ENCODE peak calls at places on chromosomes 4 and X, in eight cellular contexts. One of them, this sample, is unnamed. For H3K27me3 and H3K4me1, the result is how much of the 10 kb centered on the place peaks cover.

GRCh38 chr4:3483471-3483921 is 20.4 kb downstream of the DOK7 start:
- DNase-seq in SJSA1: peak
- DNase-seq in body of pancreas: no peak
- DNase-seq in effector memory CD4-positive, alpha-beta T cell: no peak
- DNase-seq in mammary epithelial cell: no peak
- DNase-seq in CD4-positive, CD25-positive, alpha-beta regulatory T cell: no peak
- DNase-seq in Peyer's patch: no peak
- DNase-seq in Caco-2: no peak
- DNase-seq in this sample: no peak

GRCh38 chrX:72041901-72042859 is 89.5 kb downstream of the RTL5 start:
- DNase-seq in effector memory CD4-positive, alpha-beta T cell: no peak
- DNase-seq in body of pancreas: peak
- DNase-seq in Peyer's patch: no peak
- DNase-seq in SJSA1: no peak
- DNase-seq in mammary epithelial cell: no peak
- DNase-seq in CD4-positive, CD25-positive, alpha-beta regulatory T cell: no peak
- DNase-seq in Caco-2: no peak
- DNase-seq in this sample: no peak

GRCh38 chr4:145177906-145178538 is 2.4 kb downstream of the OTUD4 start:
- DNase-seq in effector memory CD4-positive, alpha-beta T cell: no peak
- DNase-seq in mammary epithelial cell: peak
- DNase-seq in Caco-2: no peak
- DNase-seq in CD4-positive, CD25-positive, alpha-beta regulatory T cell: peak
- DNase-seq in body of pancreas: peak
- DNase-seq in Peyer's patch: no peak
- DNase-seq in SJSA1: peak
- DNase-seq in this sample: no peak

GRCh38 chr4:74623041-74623440 is 171.3 kb downstream of the BTC start:
- DNase-seq in effector memory CD4-positive, alpha-beta T cell: no peak
- DNase-seq in body of pancreas: peak
- DNase-seq in Caco-2: peak
- DNase-seq in CD4-positive, CD25-positive, alpha-beta regulatory T cell: peak
- DNase-seq in mammary epithelial cell: peak
- DNase-seq in SJSA1: peak
- DNase-seq in Peyer's patch: no peak
- DNase-seq in this sample: no peak

GRCh38 chr4:42371306-42372063 is 25.8 kb upstream of the SHISA3 start:
- DNase-seq in CD4-positive, CD25-positive, alpha-beta regulatory T cell: peak
- DNase-seq in SJSA1: no peak
- DNase-seq in mammary epithelial cell: peak
- DNase-seq in Caco-2: no peak
- DNase-seq in effector memory CD4-positive, alpha-beta T cell: no peak
- DNase-seq in body of pancreas: peak
- DNase-seq in Peyer's patch: no peak
- DNase-seq in this sample: no peak

GRCh38 chr4:120829113-120829831 is 93.3 kb downstream of the PRDM5 start:
- DNase-seq in CD4-positive, CD25-positive, alpha-beta regulatory T cell: no peak
- DNase-seq in mammary epithelial cell: no peak
- DNase-seq in Caco-2: no peak
- DNase-seq in Peyer's patch: no peak
- DNase-seq in effector memory CD4-positive, alpha-beta T cell: no peak
- DNase-seq in SJSA1: no peak
- DNase-seq in body of pancreas: no peak
- DNase-seq in this sample: no peak

GRCh38 chr4:46329118-46329976 is 60.6 kb downstream of the GABRA2 start:
- DNase-seq in Caco-2: peak
- DNase-seq in mammary epithelial cell: peak
- DNase-seq in body of pancreas: peak
- DNase-seq in Peyer's patch: no peak
- DNase-seq in SJSA1: no peak
- DNase-seq in effector memory CD4-positive, alpha-beta T cell: no peak
- DNase-seq in CD4-positive, CD25-positive, alpha-beta regulatory T cell: no peak
- DNase-seq in this sample: no peak

GRCh38 chrX:153853180-153853901 is 23.0 kb upstream of the PDZD4 start:
- DNase-seq in effector memory CD4-positive, alpha-beta T cell: no peak
- DNase-seq in Peyer's patch: no peak
- DNase-seq in Caco-2: no peak
- DNase-seq in SJSA1: no peak
- DNase-seq in CD4-positive, CD25-positive, alpha-beta regulatory T cell: no peak
- DNase-seq in body of pancreas: no peak
- DNase-seq in mammary epithelial cell: no peak
- DNase-seq in this sample: no peak

GRCh38 chr4:25837107-25837506 is 25.7 kb downstream of the SEL1L3 start:
- DNase-seq in body of pancreas: no peak
- DNase-seq in SJSA1: no peak
- DNase-seq in CD4-positive, CD25-positive, alpha-beta regulatory T cell: no peak
- DNase-seq in Peyer's patch: no peak
- DNase-seq in mammary epithelial cell: no peak
- DNase-seq in effector memory CD4-positive, alpha-beta T cell: no peak
- DNase-seq in Caco-2: no peak
- DNase-seq in this sample: no peak

GRCh38 chrX:147875866-147876596 is 35.7 kb upstream of the FMR1 start:
- DNase-seq in Caco-2: no peak
- DNase-seq in Peyer's patch: no peak
- DNase-seq in mammary epithelial cell: no peak
- DNase-seq in effector memory CD4-positive, alpha-beta T cell: no peak
- DNase-seq in body of pancreas: no peak
- DNase-seq in CD4-positive, CD25-positive, alpha-beta regulatory T cell: no peak
- DNase-seq in SJSA1: no peak
- DNase-seq in this sample: no peak

GRCh38 chr4:48022192-48022799 is 5.7 kb downstream of the NIPAL1 start:
- DNase-seq in effector memory CD4-positive, alpha-beta T cell: no peak
- DNase-seq in body of pancreas: no peak
- DNase-seq in SJSA1: peak
- DNase-seq in Peyer's patch: no peak
- DNase-seq in Caco-2: no peak
- DNase-seq in CD4-positive, CD25-positive, alpha-beta regulatory T cell: no peak
- DNase-seq in mammary epithelial cell: no peak
- DNase-seq in this sample: no peak

GRCh38 chr4:168790898-168791297 is 219.2 kb downstream of the CBR4 start:
- DNase-seq in Caco-2: no peak
- DNase-seq in body of pancreas: no peak
- DNase-seq in Peyer's patch: no peak
- DNase-seq in mammary epithelial cell: no peak
- DNase-seq in CD4-positive, CD25-positive, alpha-beta regulatory T cell: no peak
- DNase-seq in SJSA1: no peak
- DNase-seq in effector memory CD4-positive, alpha-beta T cell: no peak
- DNase-seq in this sample: no peak

GRCh38 chr4:60129740-60130139 is 1070.4 kb upstream of the ADGRL3 start:
- DNase-seq in mammary epithelial cell: no peak
- DNase-seq in body of pancreas: no peak
- DNase-seq in SJSA1: no peak
- DNase-seq in effector memory CD4-positive, alpha-beta T cell: no peak
- DNase-seq in Caco-2: no peak
- DNase-seq in CD4-positive, CD25-positive, alpha-beta regulatory T cell: no peak
- DNase-seq in Peyer's patch: no peak
- DNase-seq in this sample: no peak

GRCh38 chr4:149993030-149993429 is 85.2 kb upstream of the DCLK2 start:
- DNase-seq in body of pancreas: no peak
- DNase-seq in mammary epithelial cell: peak
- DNase-seq in CD4-positive, CD25-positive, alpha-beta regulatory T cell: peak
- DNase-seq in SJSA1: no peak
- DNase-seq in Peyer's patch: no peak
- DNase-seq in effector memory CD4-positive, alpha-beta T cell: no peak
- DNase-seq in Caco-2: no peak
- DNase-seq in this sample: no peak

GRCh38 chr4:140858897-140859296 is 102.7 kb upstream of the TBC1D9 start:
- DNase-seq in body of pancreas: no peak
- DNase-seq in SJSA1: peak
- DNase-seq in Peyer's patch: no peak
- DNase-seq in effector memory CD4-positive, alpha-beta T cell: no peak
- DNase-seq in Caco-2: no peak
- DNase-seq in CD4-positive, CD25-positive, alpha-beta regulatory T cell: no peak
- DNase-seq in mammary epithelial cell: peak
- DNase-seq in this sample: no peak

GRCh38 chr4:185902654-185903053 is 90.7 kb upstream of the SORBS2 start:
- DNase-seq in effector memory CD4-positive, alpha-beta T cell: no peak
- DNase-seq in Peyer's patch: no peak
- DNase-seq in mammary epithelial cell: peak
- DNase-seq in body of pancreas: peak
- DNase-seq in Caco-2: no peak
- DNase-seq in SJSA1: no peak
- DNase-seq in CD4-positive, CD25-positive, alpha-beta regulatory T cell: no peak
- DNase-seq in this sample: no peak

GRCh38 chrX:128992107-128992971 is 531.0 kb downstream of the SMARCA1 start:
- DNase-seq in SJSA1: no peak
- DNase-seq in effector memory CD4-positive, alpha-beta T cell: no peak
- DNase-seq in Caco-2: no peak
- DNase-seq in mammary epithelial cell: no peak
- DNase-seq in body of pancreas: no peak
- DNase-seq in Peyer's patch: no peak
- DNase-seq in CD4-positive, CD25-positive, alpha-beta regulatory T cell: no peak
- DNase-seq in this sample: no peak

GRCh38 chr4:86961605-86962295 is 26.9 kb downstream of the AFF1 start:
- DNase-seq in body of pancreas: peak
- DNase-seq in Caco-2: no peak
- DNase-seq in Peyer's patch: no peak
- DNase-seq in effector memory CD4-positive, alpha-beta T cell: no peak
- DNase-seq in mammary epithelial cell: no peak
- DNase-seq in SJSA1: no peak
- DNase-seq in CD4-positive, CD25-positive, alpha-beta regulatory T cell: peak
- DNase-seq in this sample: no peak

GRCh38 chrX:104351173-104351769 is 96.5 kb upstream of the ESX1 start:
- DNase-seq in Peyer's patch: no peak
- DNase-seq in body of pancreas: no peak
- DNase-seq in effector memory CD4-positive, alpha-beta T cell: no peak
- DNase-seq in Caco-2: no peak
- DNase-seq in SJSA1: no peak
- DNase-seq in mammary epithelial cell: peak
- DNase-seq in CD4-positive, CD25-positive, alpha-beta regulatory T cell: no peak
- DNase-seq in this sample: no peak

GRCh38 chrX:9146657-9147056 is 112.7 kb upstream of the FAM9B start:
- DNase-seq in Caco-2: no peak
- DNase-seq in CD4-positive, CD25-positive, alpha-beta regulatory T cell: no peak
- DNase-seq in body of pancreas: no peak
- DNase-seq in mammary epithelial cell: no peak
- DNase-seq in SJSA1: no peak
- DNase-seq in Peyer's patch: no peak
- DNase-seq in effector memory CD4-positive, alpha-beta T cell: no peak
- DNase-seq in this sample: no peak
- H3K27me3 ChIP-seq in Caco-2: under half
- H3K27me3 ChIP-seq in CD4-positive, CD25-positive, alpha-beta regulatory T cell: under half
- H3K27me3 ChIP-seq in body of pancreas: under half
- H3K27me3 ChIP-seq in mammary epithelial cell: under half
- H3K27me3 ChIP-seq in SJSA1: under half
- H3K27me3 ChIP-seq in Peyer's patch: under half
- H3K27me3 ChIP-seq in effector memory CD4-positive, alpha-beta T cell: under half
- H3K27me3 ChIP-seq in this sample: under half

GRCh38 chr4:1241936-1242505 is 6.9 kb downstream of the CTBP1 start:
- DNase-seq in SJSA1: no peak
- DNase-seq in Caco-2: peak
- DNase-seq in effector memory CD4-positive, alpha-beta T cell: no peak
- DNase-seq in body of pancreas: no peak
- DNase-seq in Peyer's patch: peak
- DNase-seq in CD4-positive, CD25-positive, alpha-beta regulatory T cell: no peak
- DNase-seq in mammary epithelial cell: no peak
- DNase-seq in this sample: no peak
- H3K4me1 ChIP-seq in SJSA1: under half
- H3K4me1 ChIP-seq in Caco-2: under half
- H3K4me1 ChIP-seq in effector memory CD4-positive, alpha-beta T cell: under half
- H3K4me1 ChIP-seq in body of pancreas: half or more
- H3K4me1 ChIP-seq in Peyer's patch: under half
- H3K4me1 ChIP-seq in CD4-positive, CD25-positive, alpha-beta regulatory T cell: under half
- H3K4me1 ChIP-seq in mammary epithelial cell: under half
- H3K4me1 ChIP-seq in this sample: under half

GRCh38 chr4:13543091-13543581 is 1.2 kb downstream of the NKX3-2 start:
- DNase-seq in Caco-2: no peak
- DNase-seq in SJSA1: no peak
- DNase-seq in mammary epithelial cell: no peak
- DNase-seq in CD4-positive, CD25-positive, alpha-beta regulatory T cell: no peak
- DNase-seq in body of pancreas: no peak
- DNase-seq in effector memory CD4-positive, alpha-beta T cell: no peak
- DNase-seq in Peyer's patch: no peak
- DNase-seq in this sample: no peak
- H3K27me3 ChIP-seq in Caco-2: under half
- H3K27me3 ChIP-seq in SJSA1: under half
- H3K27me3 ChIP-seq in mammary epithelial cell: under half
- H3K27me3 ChIP-seq in CD4-positive, CD25-positive, alpha-beta regulatory T cell: under half
- H3K27me3 ChIP-seq in body of pancreas: half or more
- H3K27me3 ChIP-seq in effector memory CD4-positive, alpha-beta T cell: half or more
- H3K27me3 ChIP-seq in Peyer's patch: half or more
- H3K27me3 ChIP-seq in this sample: half or more

DNA sequence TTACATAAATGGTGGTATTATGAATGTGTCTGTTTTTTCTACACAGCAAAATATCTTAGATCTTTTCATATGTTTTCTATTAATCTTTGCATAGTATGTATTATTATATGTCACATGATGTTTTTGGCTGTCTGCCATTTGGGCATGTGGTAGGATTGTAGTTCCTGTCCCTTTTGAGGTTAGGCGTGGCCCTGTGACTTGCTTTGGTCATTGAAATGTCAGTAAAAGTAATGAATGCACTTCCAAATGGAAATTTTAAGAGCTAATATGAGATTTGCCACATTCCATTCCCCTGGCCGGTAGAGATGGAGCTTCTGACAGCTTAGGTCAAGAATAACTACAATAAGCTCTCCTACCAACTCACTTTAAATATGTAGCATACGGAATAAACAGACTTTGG is 45.1 kb downstream of the JADE3 start:
- DNase-seq in body of pancreas: no peak
- DNase-seq in SJSA1: no peak
- DNase-seq in Caco-2: no peak
- DNase-seq in mammary epithelial cell: no peak
- DNase-seq in effector memory CD4-positive, alpha-beta T cell: no peak
- DNase-seq in CD4-positive, CD25-positive, alpha-beta regulatory T cell: no peak
- DNase-seq in Peyer's patch: no peak
- DNase-seq in this sample: no peak
- H3K4me1 ChIP-seq in body of pancreas: under half
- H3K4me1 ChIP-seq in SJSA1: under half
- H3K4me1 ChIP-seq in Caco-2: under half
- H3K4me1 ChIP-seq in mammary epithelial cell: under half
- H3K4me1 ChIP-seq in effector memory CD4-positive, alpha-beta T cell: under half
- H3K4me1 ChIP-seq in CD4-positive, CD25-positive, alpha-beta regulatory T cell: under half
- H3K4me1 ChIP-seq in Peyer's patch: under half
- H3K4me1 ChIP-seq in this sample: under half

DNA sequence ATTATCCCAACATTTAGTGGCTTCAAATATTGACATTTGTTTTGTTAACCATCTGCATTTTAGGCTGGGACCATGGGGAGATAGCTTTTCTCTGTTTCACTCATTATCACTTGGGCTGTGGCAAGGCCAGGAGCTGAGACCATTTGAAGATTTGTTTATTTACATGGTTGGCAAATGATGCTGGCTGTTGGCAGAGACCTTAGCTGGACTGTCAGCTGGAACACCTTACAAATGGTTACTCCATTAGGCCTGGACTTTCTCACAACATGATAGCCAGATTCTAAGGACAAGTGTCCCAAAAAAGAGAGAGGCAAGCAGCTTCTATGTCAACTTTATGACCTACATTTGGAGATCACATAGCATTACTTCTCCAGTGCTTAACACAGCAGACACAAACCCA is 130.4 kb downstream of the INPP4B start:
- DNase-seq in SJSA1: no peak
- DNase-seq in Peyer's patch: no peak
- DNase-seq in mammary epithelial cell: no peak
- DNase-seq in body of pancreas: no peak
- DNase-seq in effector memory CD4-positive, alpha-beta T cell: no peak
- DNase-seq in Caco-2: no peak
- DNase-seq in CD4-positive, CD25-positive, alpha-beta regulatory T cell: no peak
- DNase-seq in this sample: no peak
- H3K27me3 ChIP-seq in SJSA1: under half
- H3K27me3 ChIP-seq in Peyer's patch: under half
- H3K27me3 ChIP-seq in mammary epithelial cell: under half
- H3K27me3 ChIP-seq in body of pancreas: under half
- H3K27me3 ChIP-seq in effector memory CD4-positive, alpha-beta T cell: under half
- H3K27me3 ChIP-seq in Caco-2: under half
- H3K27me3 ChIP-seq in CD4-positive, CD25-positive, alpha-beta regulatory T cell: under half
- H3K27me3 ChIP-seq in this sample: under half

This sample was measured in CD8-positive, alpha-beta T cell.